ENCODE peak calls at places on chromosomes 16 and 17, in six cellular contexts. K is substantia nigra; I is activated naive CD4-positive, alpha-beta T cell treated with anti-CD3 and anti-CD28 coated beads for 36 hours; E is left colon; D is HEK293T; T is RWPE1. H is an unnamed sample.
A peak's percentile ranks its signal among the peaks of the same experiment; 100 is the strongest.

GRCh38 chr16:84520778-84521770 is 16.6 kb upstream of the MEAK7 start:
- DNase-seq in K (no peak), I (peak; percentile 35), E (no peak), D (no peak), T (peak; percentile 34), H (no peak)

GRCh38 chr16:87951550-87952538 is 610 bp downstream of the BANP start:
- DNase-seq in K (no peak), I (peak; percentile 32), E (no peak), D (peak; percentile 25), T (peak; percentile 19), H (no peak)

GRCh38 chr17:9768381-9768934 is 22.9 kb downstream of the DHRS7C start:
- DNase-seq in K (no peak), I (no peak), E (no peak), D (peak; percentile 50), T (peak; percentile 28), H (no peak)

GRCh38 chr16:87931504-87931903 is 4.8 kb downstream of the CA5A start:
- DNase-seq in K (no peak), I (peak; percentile 49), E (no peak), D (no peak), T (no peak), H (no peak)

GRCh38 chr17:56635640-56636039 is 42.1 kb downstream of the NOG start:
- DNase-seq in K (no peak), I (no peak), E (no peak), D (no peak), T (no peak), H (no peak)

GRCh38 chr16:58418601-58419000 is 26.3 kb downstream of the GINS3 start:
- DNase-seq in K (no peak), I (no peak), E (no peak), D (no peak), T (no peak), H (no peak)

GRCh38 chr16:67459858-67460144 is 21.2 kb downstream of the ATP6V0D1 start:
- DNase-seq in K (no peak), I (no peak), E (no peak), D (no peak), T (no peak), H (no peak)

GRCh38 chr16:62638324-62638911 is 602.2 kb upstream of the CDH8 start:
- DNase-seq in K (no peak), I (no peak), E (no peak), D (no peak), T (no peak), H (no peak)

GRCh38 chr16:81530296-81530721 is 85.7 kb downstream of the CMIP start:
- DNase-seq in K (no peak), I (no peak), E (no peak), D (no peak), T (peak; percentile 73), H (no peak)

GRCh38 chr17:73341350-73342056 is 29.7 kb upstream of the CDC42EP4 start:
- DNase-seq in K (peak; percentile 67), I (no peak), E (no peak), D (no peak), T (no peak), H (no peak)

GRCh38 chr17:71237903-71238538 is 882.8 kb upstream of the SOX9 start:
- DNase-seq in K (peak; percentile 0), I (no peak), E (no peak), D (peak; percentile 28), T (peak; percentile 39), H (no peak)

GRCh38 chr16:11393861-11394592 is 48.8 kb downstream of the RMI2 start:
- DNase-seq in K (no peak), I (no peak), E (no peak), D (no peak), T (no peak), H (no peak)

GRCh38 chr16:87358696-87359095 is 24.9 kb downstream of the FBXO31 start:
- DNase-seq in K (no peak), I (no peak), E (no peak), D (no peak), T (no peak), H (no peak)

GRCh38 chr16:13110124-13110796 is 208.9 kb downstream of the SHISA9 start:
- DNase-seq in K (peak; percentile 35), I (no peak), E (no peak), D (no peak), T (peak; percentile 32), H (no peak)

GRCh38 chr17:77208217-77208808 is 67.5 kb downstream of the SEC14L1 start:
- DNase-seq in K (peak; percentile 13), I (no peak), E (no peak), D (peak; percentile 39), T (no peak), H (peak; percentile 39)

GRCh38 chr16:14003119-14003570 is 68.0 kb upstream of the MRTFB start:
- DNase-seq in K (peak; percentile 30), I (no peak), E (peak; percentile 34), D (peak; percentile 65), T (peak; percentile 75), H (peak; percentile 44)

GRCh38 chr16:57723170-57723569 is 12.4 kb upstream of the KATNB1 start:
- DNase-seq in K (no peak), I (no peak), E (no peak), D (peak; percentile 42), T (no peak), H (no peak)

GRCh38 chr17:27473190-27473747 is 17.0 kb downstream of the KSR1 start:
- DNase-seq in K (no peak), I (no peak), E (no peak), D (no peak), T (no peak), H (no peak)

GRCh38 chr17:63694229-63694973 is 5.5 kb downstream of the LIMD2 start:
- DNase-seq in K (no peak), I (no peak), E (no peak), D (no peak), T (no peak), H (no peak)

GRCh38 chr17:27354491-27355081 is 60.7 kb downstream of the WSB1 start:
- DNase-seq in K (no peak), I (peak; percentile 26), E (no peak), D (no peak), T (no peak), H (no peak)

GRCh38 chr16:81752225-81752875 is 26.7 kb upstream of the PLCG2 start:
- DNase-seq in K (peak; percentile 41), I (no peak), E (peak; percentile 76), D (no peak), T (no peak), H (peak; percentile 49)

GRCh38 chr16:68377221-68377620 is 66.4 kb downstream of the PRMT7 start:
- DNase-seq in K (no peak), I (no peak), E (no peak), D (no peak), T (no peak), H (no peak)

GRCh38 chr16:84724619-84725307 is 25.0 kb downstream of the USP10 start:
- DNase-seq in K (no peak), I (peak; percentile 36), E (no peak), D (no peak), T (no peak), H (no peak)

GRCh38 chr16:3810198-3810664 is 70.3 kb downstream of the CREBBP start:
- DNase-seq in K (no peak), I (peak; percentile 62), E (no peak), D (no peak), T (no peak), H (no peak)

GRCh38 chr17:75774471-75774987 is 9.5 kb upstream of the GALK1 start:
- DNase-seq in K (no peak), I (no peak), E (no peak), D (no peak), T (no peak), H (no peak)

GRCh38 chr17:31564291-31564690 is 172.8 kb downstream of the RAB11FIP4 start:
- DNase-seq in K (no peak), I (no peak), E (no peak), D (no peak), T (no peak), H (no peak)